ENCODE peak calls at places on chromosome 10, in five cellular contexts. One of them, this sample, is unnamed.

GRCh38 chr10:30928742-30929141 is 102.9 kb downstream of the ZNF438 start:
- DNase-seq in activated T-cell treated with anti-CD3 and anti-CD28 coated beads, Interleukin-2, amount 50 U/mL, for 24 hours: no peak
- DNase-seq in RPMI7951: no peak
- DNase-seq in body of pancreas: no peak
- DNase-seq in memory B cell: no peak
- DNase-seq in this sample: no peak

GRCh38 chr10:61140765-61141392 is 196.9 kb upstream of the RHOBTB1 start:
- DNase-seq in activated T-cell treated with anti-CD3 and anti-CD28 coated beads, Interleukin-2, amount 50 U/mL, for 24 hours: no peak
- DNase-seq in RPMI7951: peak
- DNase-seq in body of pancreas: peak
- DNase-seq in memory B cell: no peak
- DNase-seq in this sample: peak

GRCh38 chr10:19877466-19878255 is 61.4 kb downstream of the PLXDC2 start:
- DNase-seq in activated T-cell treated with anti-CD3 and anti-CD28 coated beads, Interleukin-2, amount 50 U/mL, for 24 hours: no peak
- DNase-seq in RPMI7951: no peak
- DNase-seq in body of pancreas: no peak
- DNase-seq in memory B cell: no peak
- DNase-seq in this sample: no peak

GRCh38 chr10:129955591-129956284 is 8.3 kb downstream of the EBF3 start:
- DNase-seq in activated T-cell treated with anti-CD3 and anti-CD28 coated beads, Interleukin-2, amount 50 U/mL, for 24 hours: no peak
- DNase-seq in RPMI7951: no peak
- DNase-seq in body of pancreas: no peak
- DNase-seq in memory B cell: no peak
- DNase-seq in this sample: no peak

GRCh38 chr10:101272229-101272868 is 43.1 kb upstream of the LBX1 start:
- DNase-seq in activated T-cell treated with anti-CD3 and anti-CD28 coated beads, Interleukin-2, amount 50 U/mL, for 24 hours: peak
- DNase-seq in RPMI7951: peak
- DNase-seq in body of pancreas: peak
- DNase-seq in memory B cell: peak
- DNase-seq in this sample: peak

GRCh38 chr10:87976101-87976743 is 112.8 kb downstream of the PTEN start:
- DNase-seq in activated T-cell treated with anti-CD3 and anti-CD28 coated beads, Interleukin-2, amount 50 U/mL, for 24 hours: no peak
- DNase-seq in RPMI7951: no peak
- DNase-seq in body of pancreas: no peak
- DNase-seq in memory B cell: no peak
- DNase-seq in this sample: no peak

GRCh38 chr10:13865758-13866491 is 279.2 kb downstream of the PRPF18 start:
- DNase-seq in activated T-cell treated with anti-CD3 and anti-CD28 coated beads, Interleukin-2, amount 50 U/mL, for 24 hours: no peak
- DNase-seq in RPMI7951: peak
- DNase-seq in body of pancreas: no peak
- DNase-seq in memory B cell: no peak
- DNase-seq in this sample: peak

GRCh38 chr10:51001587-51001986 is 72.7 kb upstream of the PRKG1 start:
- DNase-seq in activated T-cell treated with anti-CD3 and anti-CD28 coated beads, Interleukin-2, amount 50 U/mL, for 24 hours: no peak
- DNase-seq in RPMI7951: peak
- DNase-seq in body of pancreas: no peak
- DNase-seq in memory B cell: no peak
- DNase-seq in this sample: peak

GRCh38 chr10:119301397-119301796 is 94.0 kb downstream of the GRK5 start:
- DNase-seq in activated T-cell treated with anti-CD3 and anti-CD28 coated beads, Interleukin-2, amount 50 U/mL, for 24 hours: peak
- DNase-seq in RPMI7951: no peak
- DNase-seq in body of pancreas: no peak
- DNase-seq in memory B cell: peak
- DNase-seq in this sample: peak

GRCh38 chr10:19728376-19728775 is 87.9 kb upstream of the PLXDC2 start:
- DNase-seq in activated T-cell treated with anti-CD3 and anti-CD28 coated beads, Interleukin-2, amount 50 U/mL, for 24 hours: no peak
- DNase-seq in RPMI7951: peak
- DNase-seq in body of pancreas: no peak
- DNase-seq in memory B cell: no peak
- DNase-seq in this sample: no peak

GRCh38 chr10:86547291-86547690 is 25.7 kb upstream of the WAPL start:
- DNase-seq in activated T-cell treated with anti-CD3 and anti-CD28 coated beads, Interleukin-2, amount 50 U/mL, for 24 hours: no peak
- DNase-seq in RPMI7951: no peak
- DNase-seq in body of pancreas: no peak
- DNase-seq in memory B cell: no peak
- DNase-seq in this sample: no peak

GRCh38 chr10:92153-92552 is 43.1 kb upstream of the TUBB8 start:
- DNase-seq in activated T-cell treated with anti-CD3 and anti-CD28 coated beads, Interleukin-2, amount 50 U/mL, for 24 hours: no peak
- DNase-seq in RPMI7951: no peak
- DNase-seq in body of pancreas: peak
- DNase-seq in memory B cell: no peak
- DNase-seq in this sample: no peak